ENCODE peak calls at places on chromosome 14, in seven cellular contexts. E is tibial artery, H is fibroblast of lung, P is sciatic nerve, O is NCI-H2107, Y is SK-N-DZ, Q is NCI-H1105. R is an unnamed sample.

GRCh38 chr14:104887623-104888488 is 22.8 kb downstream of the CEP170B start:
- DNase-seq in E (peak; percentile 62), H (no peak), P (peak; percentile 57), O (no peak), Y (no peak), Q (no peak), R (no peak)

GRCh38 chr14:99522457-99522891 is 41.3 kb downstream of the CCNK start:
- DNase-seq in E (no peak), H (peak; percentile 77), P (no peak), O (no peak), Y (no peak), Q (no peak), R (no peak)

GRCh38 chr14:61698216-61698980 is 3.1 kb downstream of the HIF1A start:
- DNase-seq in E (no peak), H (no peak), P (no peak), O (no peak), Y (no peak), Q (no peak), R (no peak)

GRCh38 chr14:52051861-52052260 is 17.0 kb downstream of the NID2 start:
- DNase-seq in E (no peak), H (peak; percentile 89), P (no peak), O (no peak), Y (no peak), Q (no peak), R (no peak)

GRCh38 chr14:35390577-35391387 is 13.8 kb downstream of the NFKBIA start:
- DNase-seq in E (no peak), H (peak; percentile 74), P (no peak), O (no peak), Y (no peak), Q (no peak), R (peak; percentile 39)

GRCh38 chr14:21039585-21040369 is 2.4 kb upstream of the RNASE7 start:
- DNase-seq in E (no peak), H (peak; percentile 61), P (no peak), O (peak; percentile 44), Y (peak; percentile 63), Q (peak; percentile 30), R (peak; percentile 9)

GRCh38 chr14:71720978-71721624 is 211.1 kb upstream of the RGS6 start:
- DNase-seq in E (no peak), H (peak; percentile 81), P (no peak), O (no peak), Y (peak; percentile 22), Q (peak; percentile 19), R (no peak)

GRCh38 chr14:90797451-90797850 is 18.8 kb downstream of the TTC7B start:
- DNase-seq in E (no peak), H (no peak), P (no peak), O (no peak), Y (no peak), Q (no peak), R (no peak)

GRCh38 chr14:60240139-60240856 is 8.7 kb upstream of the PPM1A start:
- DNase-seq in E (no peak), H (no peak), P (no peak), O (no peak), Y (no peak), Q (no peak), R (no peak)

GRCh38 chr14:64209428-64210165 is 84.6 kb downstream of the ESR2 start:
- DNase-seq in E (no peak), H (peak; percentile 23), P (no peak), O (peak; percentile 35), Y (no peak), Q (no peak), R (no peak)

GRCh38 chr14:105944632-105945610 is 418.5 kb downstream of the TMEM121 start:
- DNase-seq in E (peak; percentile 63), H (no peak), P (no peak), O (peak; percentile 79), Y (peak; percentile 26), Q (peak; percentile 75), R (peak; percentile 29)

GRCh38 chr14:64645220-64645891 is 58.9 kb upstream of the PLEKHG3 start:
- DNase-seq in E (no peak), H (peak; percentile 98), P (peak; percentile 63), O (no peak), Y (no peak), Q (no peak), R (no peak)

GRCh38 chr14:58077621-58078020 is 74.4 kb downstream of the ARMH4 start:
- DNase-seq in E (no peak), H (peak; percentile 89), P (no peak), O (no peak), Y (no peak), Q (no peak), R (no peak)

GRCh38 chr14:73943083-73943482 is 6.8 kb downstream of the FAM161B start:
- DNase-seq in E (peak; percentile 71), H (peak; percentile 11), P (no peak), O (no peak), Y (no peak), Q (no peak), R (no peak)

GRCh38 chr14:75570797-75571196 is 7.6 kb upstream of the FLVCR2 start:
- DNase-seq in E (no peak), H (no peak), P (no peak), O (no peak), Y (no peak), Q (no peak), R (no peak)

GRCh38 chr14:67766035-67766680 is 50.2 kb downstream of the ZFYVE26 start:
- DNase-seq in E (no peak), H (no peak), P (no peak), O (no peak), Y (no peak), Q (no peak), R (no peak)

GRCh38 chr14:75793806-75794205 is 132.8 kb downstream of the TTLL5 start:
- DNase-seq in E (no peak), H (no peak), P (no peak), O (no peak), Y (no peak), Q (no peak), R (no peak)

GRCh38 chr14:68363841-68364711 is 428.8 kb downstream of the ZFP36L1 start:
- DNase-seq in E (peak; percentile 80), H (peak; percentile 85), P (peak; percentile 71), O (no peak), Y (peak; percentile 35), Q (no peak), R (no peak)

GRCh38 chr14:50773632-50774541 is 57.1 kb downstream of the NIN start:
- DNase-seq in E (no peak), H (peak; percentile 32), P (peak; percentile 76), O (peak; percentile 37), Y (peak; percentile 21), Q (peak; percentile 29), R (no peak)

GRCh38 chr14:89293349-89293916 is 123.6 kb downstream of the FOXN3 start:
- DNase-seq in E (peak; percentile 29), H (no peak), P (no peak), O (no peak), Y (no peak), Q (no peak), R (no peak)

GRCh38 chr14:62436256-62436655 is 609.0 kb downstream of the KCNH5 start:
- DNase-seq in E (no peak), H (peak; percentile 15), P (no peak), O (no peak), Y (no peak), Q (peak; percentile 32), R (no peak)

GRCh38 chr14:23143911-23144310 is 24.9 kb upstream of the CEBPE start:
- DNase-seq in E (no peak), H (peak; percentile 14), P (no peak), O (no peak), Y (no peak), Q (no peak), R (no peak)

GRCh38 chr14:106268013-106268727 is 741.8 kb downstream of the TMEM121 start:
- DNase-seq in E (no peak), H (no peak), P (no peak), O (no peak), Y (peak; percentile 2), Q (no peak), R (no peak)

GRCh38 chr14:26286066-26286791 is 311.6 kb downstream of the NOVA1 start:
- DNase-seq in E (no peak), H (peak; percentile 13), P (no peak), O (no peak), Y (no peak), Q (no peak), R (no peak)

GRCh38 chr14:66359500-66359899 is 126.7 kb upstream of the CCDC196 start:
- DNase-seq in E (no peak), H (peak; percentile 67), P (no peak), O (peak; percentile 86), Y (peak; percentile 65), Q (peak; percentile 62), R (peak; percentile 79)

GRCh38 chr14:20403521-20403920 is 9.8 kb downstream of the TEP1 start:
- DNase-seq in E (no peak), H (no peak), P (no peak), O (no peak), Y (no peak), Q (no peak), R (no peak)

R was measured in DMS79.